ENCODE peak calls at places on chromosomes 5 and 9, in four cellular contexts. One of them, this sample, is unnamed.

GRCh38 chr9:124296094-124296493 is 38.3 kb downstream of the NEK6 start:
- DNase-seq in K562: no peak
- DNase-seq in H1: no peak
- DNase-seq in WTC11: no peak
- DNase-seq in this sample: peak; percentile 48

GRCh38 chr5:131262953-131263541 is 806 bp upstream of the CDC42SE2 start:
- DNase-seq in WTC11: no peak
- DNase-seq in K562: no peak
- DNase-seq in H1: no peak
- DNase-seq in this sample: peak; percentile 17

GRCh38 chr5:11075010-11075860 is 314.2 kb upstream of the DAP start:
- DNase-seq in K562: no peak
- DNase-seq in H1: no peak
- DNase-seq in WTC11: peak; percentile 39
- DNase-seq in this sample: peak; percentile 14

GRCh38 chr5:132751444-132751843 is 4.2 kb downstream of the CCNI2 start:
- DNase-seq in K562: no peak
- DNase-seq in WTC11: no peak
- DNase-seq in H1: no peak
- DNase-seq in this sample: no peak

GRCh38 chr9:85501474-85501873 is 240.3 kb downstream of the AGTPBP1 start:
- DNase-seq in H1: no peak
- DNase-seq in WTC11: no peak
- DNase-seq in K562: no peak
- DNase-seq in this sample: no peak

GRCh38 chr5:177478711-177479646 is 5.5 kb upstream of the DBN1 start:
- DNase-seq in WTC11: no peak
- DNase-seq in K562: no peak
- DNase-seq in H1: no peak
- DNase-seq in this sample: peak; percentile 73

GRCh38 chr5:174335682-174336364 is 290.3 kb downstream of the NSG2 start:
- DNase-seq in H1: no peak
- DNase-seq in K562: no peak
- DNase-seq in WTC11: no peak
- DNase-seq in this sample: no peak

GRCh38 chr5:173711466-173711865 is 95.0 kb upstream of the BOD1 start:
- DNase-seq in K562: no peak
- DNase-seq in WTC11: no peak
- DNase-seq in H1: no peak
- DNase-seq in this sample: no peak

GRCh38 chr5:132829742-132830435 is 558 bp downstream of the SHROOM1 start:
- DNase-seq in H1: no peak
- DNase-seq in WTC11: peak; percentile 78
- DNase-seq in K562: peak; percentile 79
- DNase-seq in this sample: peak; percentile 97

GRCh38 chr9:133862585-133863041 is 124.5 kb upstream of the SARDH start:
- DNase-seq in H1: no peak
- DNase-seq in K562: no peak
- DNase-seq in WTC11: no peak
- DNase-seq in this sample: no peak

GRCh38 chr5:89584339-89584956 is 701.5 kb upstream of the MEF2C start:
- DNase-seq in WTC11: no peak
- DNase-seq in K562: no peak
- DNase-seq in H1: no peak
- DNase-seq in this sample: no peak

GRCh38 chr9:31140316-31140715 is 1244.1 kb upstream of the ACO1 start:
- DNase-seq in K562: no peak
- DNase-seq in WTC11: no peak
- DNase-seq in H1: no peak
- DNase-seq in this sample: peak; percentile 6

GRCh38 chr9:22244141-22245011 is 202.2 kb upstream of the DMRTA1 start:
- DNase-seq in WTC11: peak; percentile 55
- DNase-seq in K562: no peak
- DNase-seq in H1: no peak
- DNase-seq in this sample: no peak

GRCh38 chr5:94431696-94432095 is 186.7 kb downstream of the KIAA0825 start:
- DNase-seq in H1: no peak
- DNase-seq in K562: no peak
- DNase-seq in WTC11: no peak
- DNase-seq in this sample: no peak

GRCh38 chr5:22651355-22651754 is 201.8 kb downstream of the CDH12 start:
- DNase-seq in H1: no peak
- DNase-seq in WTC11: no peak
- DNase-seq in K562: no peak
- DNase-seq in this sample: no peak

GRCh38 chr9:97774657-97775056 is 77.5 kb upstream of the XPA start:
- DNase-seq in H1: no peak
- DNase-seq in K562: no peak
- DNase-seq in WTC11: no peak
- DNase-seq in this sample: no peak

GRCh38 chr5:33049845-33050244 is 338.7 kb downstream of the NPR3 start:
- DNase-seq in H1: no peak
- DNase-seq in WTC11: no peak
- DNase-seq in K562: no peak
- DNase-seq in this sample: peak; percentile 4

GRCh38 chr9:98929096-98929495 is 14.6 kb upstream of the COL15A1 start:
- DNase-seq in K562: no peak
- DNase-seq in H1: no peak
- DNase-seq in WTC11: no peak
- DNase-seq in this sample: no peak

GRCh38 chr5:135395451-135395850 is 3.6 kb downstream of the MACROH2A1 start:
- DNase-seq in H1: no peak
- DNase-seq in WTC11: no peak
- DNase-seq in K562: peak; percentile 66
- DNase-seq in this sample: no peak

GRCh38 chr5:138632900-138633489 is 57.8 kb upstream of the HSPA9 start:
- DNase-seq in WTC11: peak; percentile 83
- DNase-seq in H1: peak; percentile 87
- DNase-seq in K562: peak; percentile 51
- DNase-seq in this sample: peak; percentile 69

GRCh38 chr5:108728566-108729305 is 19.0 kb upstream of the FER start:
- DNase-seq in K562: peak; percentile 32
- DNase-seq in H1: no peak
- DNase-seq in WTC11: no peak
- DNase-seq in this sample: peak; percentile 31

GRCh38 chr5:127536687-127537086 is 19.2 kb downstream of the PRRC1 start:
- DNase-seq in WTC11: no peak
- DNase-seq in K562: peak; percentile 14
- DNase-seq in H1: no peak
- DNase-seq in this sample: peak; percentile 14

GRCh38 chr9:95316274-95316673 is 1.2 kb downstream of the FANCC start:
- DNase-seq in K562: no peak
- DNase-seq in H1: no peak
- DNase-seq in WTC11: no peak
- DNase-seq in this sample: no peak

GRCh38 chr5:1349246-1349645 is 4.3 kb upstream of the CLPTM1L start:
- DNase-seq in WTC11: no peak
- DNase-seq in H1: no peak
- DNase-seq in K562: no peak
- DNase-seq in this sample: no peak

GRCh38 chr9:124551472-124552339 is 44.5 kb upstream of the NR5A1 start:
- DNase-seq in H1: peak; percentile 56
- DNase-seq in K562: peak; percentile 38
- DNase-seq in WTC11: peak; percentile 77
- DNase-seq in this sample: peak; percentile 66

GRCh38 chr5:34790087-34790486 is 48.9 kb upstream of the TTC23L start:
- DNase-seq in K562: no peak
- DNase-seq in H1: no peak
- DNase-seq in WTC11: no peak
- DNase-seq in this sample: no peak

GRCh38 chr5:1332461-1333001 is 12.4 kb downstream of the CLPTM1L start:
- DNase-seq in K562: no peak
- DNase-seq in H1: no peak
- DNase-seq in WTC11: no peak
- DNase-seq in this sample: no peak

GRCh38 chr9:125878241-125878640 is 131.1 kb downstream of the PBX3 start:
- DNase-seq in H1: peak; percentile 5
- DNase-seq in WTC11: no peak
- DNase-seq in K562: no peak
- DNase-seq in this sample: no peak

GRCh38 chr9:81092057-81092456 is 597.3 kb downstream of the TLE1 start:
- DNase-seq in K562: no peak
- DNase-seq in H1: no peak
- DNase-seq in WTC11: no peak
- DNase-seq in this sample: no peak

GRCh38 chr5:54171645-54172384 is 138.6 kb downstream of the ARL15 start:
- DNase-seq in WTC11: no peak
- DNase-seq in K562: no peak
- DNase-seq in H1: no peak
- DNase-seq in this sample: no peak

GRCh38 chr9:69535911-69536310 is 136.3 kb downstream of the APBA1 start:
- DNase-seq in K562: no peak
- DNase-seq in WTC11: no peak
- DNase-seq in H1: no peak
- DNase-seq in this sample: no peak

GRCh38 chr9:27065288-27065687 is 43.7 kb upstream of the TEK start:
- DNase-seq in H1: no peak
- DNase-seq in K562: no peak
- DNase-seq in WTC11: no peak
- DNase-seq in this sample: no peak

GRCh38 chr9:129258124-129258822 is 80.2 kb upstream of the IER5L start:
- DNase-seq in WTC11: peak; percentile 98
- DNase-seq in H1: peak; percentile 82
- DNase-seq in K562: peak; percentile 100
- DNase-seq in this sample: peak; percentile 100

GRCh38 chr9:120579750-120580590 is at the start of gene CDK5RAP2:
- DNase-seq in K562: peak; percentile 92
- DNase-seq in WTC11: peak; percentile 94
- DNase-seq in H1: peak; percentile 92
- DNase-seq in this sample: peak; percentile 92

GRCh38 chr9:120578614-120579013 is 1.4 kb downstream of the CDK5RAP2 start:
- DNase-seq in K562: no peak
- DNase-seq in WTC11: no peak
- DNase-seq in H1: no peak
- DNase-seq in this sample: no peak

GRCh38 chr9:120580591-120580896 is 577 bp upstream of the CDK5RAP2 start:
- DNase-seq in H1: no peak
- DNase-seq in WTC11: no peak
- DNase-seq in K562: no peak
- DNase-seq in this sample: no peak

GRCh38 chr9:120583958-120584369 is 4.0 kb upstream of the CDK5RAP2 start:
- DNase-seq in WTC11: no peak
- DNase-seq in H1: no peak
- DNase-seq in K562: peak; percentile 58
- DNase-seq in this sample: peak; percentile 62

GRCh38 chr9:120579139-120579749 is 723 bp downstream of the CDK5RAP2 start:
- DNase-seq in K562: peak; percentile 48
- DNase-seq in H1: no peak
- DNase-seq in WTC11: no peak
- DNase-seq in this sample: no peak
- TF ChIP-seq TEAD4 in K562: no peak
- TF ChIP-seq TEAD4 in H1: no peak
- TF ChIP-seq TEAD4 in WTC11: no peak
- TF ChIP-seq TEAD4 in this sample: no peak

GRCh38 chr5:96743065-96743768 is 64.5 kb downstream of the ERAP1 start:
- DNase-seq in H1: no peak
- DNase-seq in K562: peak; percentile 55
- DNase-seq in WTC11: no peak
- DNase-seq in this sample: no peak

GRCh38 chr5:96742519-96742918 is 65.2 kb downstream of the ERAP1 start:
- DNase-seq in K562: no peak
- DNase-seq in WTC11: no peak
- DNase-seq in H1: no peak
- DNase-seq in this sample: no peak

GRCh38 chr5:96745025-96745424 is 62.7 kb downstream of the ERAP1 start:
- DNase-seq in K562: no peak
- DNase-seq in H1: no peak
- DNase-seq in WTC11: no peak
- DNase-seq in this sample: no peak

GRCh38 chr5:96745844-96746531 is 61.8 kb downstream of the ERAP1 start:
- DNase-seq in H1: no peak
- DNase-seq in WTC11: no peak
- DNase-seq in K562: no peak
- DNase-seq in this sample: no peak

DNA sequence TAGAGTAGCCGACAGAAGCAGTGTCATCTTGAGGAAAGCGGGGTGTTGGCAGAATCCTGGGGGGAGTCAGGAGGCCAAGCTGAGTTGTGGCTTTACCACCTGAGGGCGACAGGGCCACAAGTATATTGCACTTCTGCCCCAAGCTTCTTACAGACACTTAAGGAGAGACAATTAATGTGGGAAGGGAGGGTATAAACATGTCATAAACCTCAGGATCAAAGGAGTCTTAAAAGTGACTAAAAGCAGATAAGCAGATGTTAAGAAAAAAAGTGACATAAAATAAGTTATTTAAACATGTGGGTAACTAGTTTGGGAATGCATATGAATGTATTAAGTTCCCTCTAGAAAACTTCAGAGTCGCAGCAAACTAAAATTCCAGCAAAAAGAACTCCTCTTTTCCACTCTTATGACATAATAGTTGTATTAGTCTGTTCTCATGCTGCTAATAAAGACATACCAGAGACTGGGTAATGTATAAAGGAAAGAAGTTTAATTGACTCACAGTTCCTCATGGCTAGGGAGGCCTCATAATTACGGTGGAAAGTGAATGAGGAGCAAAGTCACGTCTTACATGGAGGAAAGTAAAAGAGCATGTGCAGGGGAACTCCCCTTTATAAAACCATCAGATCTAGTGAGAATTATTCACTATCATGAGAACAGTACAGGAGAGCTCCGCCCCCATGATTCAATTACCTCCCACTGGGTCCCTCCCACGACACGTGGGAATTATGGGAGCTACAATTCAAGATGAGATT is 63.8 kb downstream of the ERAP1 start:
- DNase-seq in WTC11: no peak
- DNase-seq in K562: no peak
- DNase-seq in H1: no peak
- DNase-seq in this sample: no peak
- TF ChIP-seq TEAD4 in WTC11: no peak
- TF ChIP-seq TEAD4 in K562: no peak
- TF ChIP-seq TEAD4 in H1: no peak
- TF ChIP-seq TEAD4 in this sample: no peak

DNA sequence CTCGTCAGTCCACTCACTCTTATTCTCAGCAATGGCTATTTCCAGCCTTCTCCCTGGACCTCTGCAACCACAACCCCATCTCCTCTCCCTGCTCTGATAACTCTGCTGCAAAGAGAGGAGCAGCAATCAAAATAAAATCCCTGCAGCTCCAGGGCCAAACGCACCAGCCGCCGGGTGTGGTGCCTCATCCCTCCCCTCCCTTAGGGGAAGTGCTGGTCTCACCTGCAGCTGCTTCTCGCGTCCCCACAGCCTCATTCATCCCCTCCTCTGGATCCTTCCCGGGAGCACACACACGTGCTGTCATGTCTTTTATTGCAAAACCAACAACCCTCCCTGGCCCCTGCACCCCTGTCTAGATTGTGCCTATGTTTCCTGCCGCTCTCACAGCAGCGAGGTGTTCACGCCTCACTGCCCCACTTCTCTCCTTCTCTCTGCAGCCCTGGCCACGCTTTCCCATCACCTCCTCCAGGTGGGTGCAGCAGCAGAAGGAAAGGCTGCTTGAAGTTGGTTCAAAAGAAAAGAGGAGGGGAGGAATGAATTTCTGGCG is 77.9 kb downstream of the TENT4A start:
- DNase-seq in WTC11: no peak
- DNase-seq in K562: no peak
- DNase-seq in H1: no peak
- DNase-seq in this sample: no peak
- TF ChIP-seq TEAD4 in WTC11: no peak
- TF ChIP-seq TEAD4 in K562: no peak
- TF ChIP-seq TEAD4 in H1: no peak
- TF ChIP-seq TEAD4 in this sample: no peak

GRCh38 chr9:135770203-135770535 is 68.2 kb downstream of the KCNT1 start:
- DNase-seq in H1: no peak
- DNase-seq in WTC11: no peak
- DNase-seq in K562: no peak
- DNase-seq in this sample: no peak
- TF ChIP-seq TEAD4 in H1: no peak
- TF ChIP-seq TEAD4 in WTC11: no peak
- TF ChIP-seq TEAD4 in K562: no peak
- TF ChIP-seq TEAD4 in this sample: no peak